ENCODE peak calls at places on chromosomes 13 and 19, in four cellular contexts. H, F, T and W are unnamed samples.

GRCh38 chr13:21060063-21060826 is 1.1 kb downstream of the LATS2 start:
- DNase-seq in H (no peak), F (peak), T (no peak), W (peak)

GRCh38 chr19:18852634-18853033 is 20.9 kb downstream of the UPF1 start:
- DNase-seq in H (no peak), F (no peak), T (no peak), W (no peak)

GRCh38 chr19:39470724-39471339 is 9.8 kb upstream of the TIMM50 start:
- DNase-seq in H (no peak), F (no peak), T (peak), W (no peak)

GRCh38 chr13:113862766-113863510 is 938 bp downstream of the GAS6 start:
- DNase-seq in H (no peak), F (peak), T (no peak), W (no peak)

GRCh38 chr19:6519289-6519688 is 11.5 kb upstream of the TNFSF9 start:
- DNase-seq in H (no peak), F (peak), T (peak), W (no peak)

GRCh38 chr13:80251403-80251802 is 89.5 kb downstream of the SPRY2 start:
- DNase-seq in H (no peak), F (peak), T (peak), W (no peak)

GRCh38 chr19:32674153-32674958 is 624 bp downstream of the ANKRD27 start:
- DNase-seq in H (no peak), F (no peak), T (no peak), W (no peak)

GRCh38 chr13:29810145-29810742 is 40.2 kb downstream of the UBL3 start:
- DNase-seq in H (no peak), F (peak), T (no peak), W (no peak)

GRCh38 chr13:51246005-51246404 is 23.8 kb downstream of the FAM124A start:
- DNase-seq in H (no peak), F (no peak), T (no peak), W (no peak)

GRCh38 chr19:38635483-38636399 is 11.7 kb upstream of the ACTN4 start:
- DNase-seq in H (no peak), F (no peak), T (no peak), W (no peak)

GRCh38 chr19:17325881-17326594 is 8.6 kb downstream of the ANO8 start:
- DNase-seq in H (no peak), F (no peak), T (no peak), W (no peak)

GRCh38 chr13:60230593-60230992 is 66.9 kb upstream of the DIAPH3 start:
- DNase-seq in H (no peak), F (peak), T (no peak), W (no peak)

GRCh38 chr13:72805663-72806341 is 23.9 kb downstream of the PIBF1 start:
- DNase-seq in H (no peak), F (no peak), T (no peak), W (no peak)

GRCh38 chr19:33064117-33064777 is 441 bp downstream of the RHPN2 start:
- DNase-seq in H (no peak), F (no peak), T (no peak), W (no peak)

GRCh38 chr19:2055871-2056809 is 5.1 kb upstream of the MKNK2 start:
- DNase-seq in H (no peak), F (peak), T (peak), W (no peak)

GRCh38 chr13:51158923-51159322 is 47.8 kb upstream of the C13orf42 start:
- DNase-seq in H (no peak), F (peak), T (no peak), W (no peak)

GRCh38 chr13:98877936-98878335 is 99.9 kb downstream of the DOCK9 start:
- DNase-seq in H (no peak), F (no peak), T (no peak), W (no peak)

GRCh38 chr19:1063909-1064660 is 2.9 kb upstream of the ARHGAP45 start:
- DNase-seq in H (no peak), F (no peak), T (no peak), W (no peak)

GRCh38 chr13:26007774-26008173 is 44.0 kb downstream of the SHISA2 start:
- DNase-seq in H (no peak), F (no peak), T (no peak), W (no peak)

GRCh38 chr13:38398810-38399493 is 49.3 kb downstream of the UFM1 start:
- DNase-seq in H (no peak), F (peak), T (peak), W (no peak)

GRCh38 chr13:26923824-26924605 is 163.4 kb upstream of the GPR12 start:
- DNase-seq in H (no peak), F (peak), T (no peak), W (no peak)

GRCh38 chr13:33577037-33577436 is 240.9 kb upstream of the RFC3 start:
- DNase-seq in H (no peak), F (peak), T (peak), W (no peak)

GRCh38 chr13:43196171-43196611 is 172.8 kb downstream of the DNAJC15 start:
- DNase-seq in H (no peak), F (peak), T (no peak), W (no peak)

GRCh38 chr13:112722433-112723250 is 32.8 kb downstream of the ATP11A start:
- DNase-seq in H (no peak), F (peak), T (peak), W (no peak)

GRCh38 chr19:51760811-51761356 is at the start of gene FPR2:
- DNase-seq in H (no peak), F (no peak), T (no peak), W (no peak)

GRCh38 chr19:9986787-9987281 is 23.5 kb downstream of the COL5A3 start:
- DNase-seq in H (no peak), F (peak), T (peak), W (no peak)

GRCh38 chr19:44764975-44765948 is 12.4 kb upstream of the CBLC start:
- DNase-seq in H (no peak), F (no peak), T (no peak), W (no peak)

GRCh38 chr19:43618921-43619261 is 538 bp downstream of the ZNF428 start:
- DNase-seq in H (no peak), F (no peak), T (no peak), W (peak)

GRCh38 chr13:20340759-20341161 is 108.6 kb upstream of the GJB6 start:
- DNase-seq in H (no peak), F (peak), T (no peak), W (no peak)

GRCh38 chr13:76668141-76668540 is 218.1 kb downstream of the KCTD12 start:
- DNase-seq in H (no peak), F (no peak), T (no peak), W (no peak)

GRCh38 chr19:19591133-19591825 is 27.2 kb downstream of the PBX4 start:
- DNase-seq in H (no peak), F (peak), T (peak), W (no peak)

GRCh38 chr19:18736415-18737336 is 53.2 kb downstream of the CRTC1 start:
- DNase-seq in H (no peak), F (no peak), T (no peak), W (no peak)

GRCh38 chr19:50333235-50333736 is 4.1 kb upstream of the KCNC3 start:
- DNase-seq in H (peak), F (peak), T (peak), W (peak)

GRCh38 chr13:102197193-102197592 is 204.7 kb downstream of the FGF14 start:
- DNase-seq in H (no peak), F (peak), T (no peak), W (no peak)
- TF ChIP-seq CTCF in H (no peak), F (peak), T (no peak), W (no peak)

GRCh38 chr19:42202290-42202867 is 15.1 kb downstream of the DEDD2 start:
- DNase-seq in H (no peak), F (no peak), T (no peak), W (no peak)

GRCh38 chr19:42203700-42204099 is 13.8 kb downstream of the DEDD2 start:
- DNase-seq in H (no peak), F (no peak), T (no peak), W (no peak)

GRCh38 chr19:42201489-42202289 is 15.8 kb downstream of the DEDD2 start:
- DNase-seq in H (no peak), F (no peak), T (no peak), W (no peak)

GRCh38 chr19:42206871-42207755 is 10.4 kb downstream of the DEDD2 start:
- DNase-seq in H (no peak), F (no peak), T (peak), W (no peak)

DNA sequence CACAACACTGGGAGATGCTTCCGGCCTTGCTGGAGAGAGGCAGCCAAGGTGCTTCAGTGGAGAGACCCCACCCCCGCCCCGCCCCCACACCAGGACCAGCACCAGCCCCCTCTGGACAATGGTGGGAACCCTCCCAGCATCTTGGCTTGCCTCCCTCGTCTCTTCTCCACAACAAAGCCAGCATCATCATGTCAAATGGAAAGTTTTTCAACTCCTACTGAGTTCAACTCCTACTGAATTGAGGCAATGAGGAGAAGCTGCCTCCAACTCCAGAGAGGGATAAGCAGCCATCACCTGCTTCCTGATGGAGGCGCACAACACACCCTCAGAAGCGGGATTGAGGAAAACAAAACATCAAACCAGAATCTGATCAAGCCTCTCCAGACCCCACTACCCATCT is 12.8 kb downstream of the DEDD2 start:
- DNase-seq in H (no peak), F (no peak), T (no peak), W (no peak)
- TF ChIP-seq CTCF in H (no peak), F (no peak), T (no peak), W (no peak)

GRCh38 chr13:101639711-101640110 is 187.2 kb downstream of the ITGBL1 start:
- DNase-seq in H (no peak), F (no peak), T (no peak), W (no peak)
- TF ChIP-seq CTCF in H (no peak), F (no peak), T (no peak), W (no peak)

DNA sequence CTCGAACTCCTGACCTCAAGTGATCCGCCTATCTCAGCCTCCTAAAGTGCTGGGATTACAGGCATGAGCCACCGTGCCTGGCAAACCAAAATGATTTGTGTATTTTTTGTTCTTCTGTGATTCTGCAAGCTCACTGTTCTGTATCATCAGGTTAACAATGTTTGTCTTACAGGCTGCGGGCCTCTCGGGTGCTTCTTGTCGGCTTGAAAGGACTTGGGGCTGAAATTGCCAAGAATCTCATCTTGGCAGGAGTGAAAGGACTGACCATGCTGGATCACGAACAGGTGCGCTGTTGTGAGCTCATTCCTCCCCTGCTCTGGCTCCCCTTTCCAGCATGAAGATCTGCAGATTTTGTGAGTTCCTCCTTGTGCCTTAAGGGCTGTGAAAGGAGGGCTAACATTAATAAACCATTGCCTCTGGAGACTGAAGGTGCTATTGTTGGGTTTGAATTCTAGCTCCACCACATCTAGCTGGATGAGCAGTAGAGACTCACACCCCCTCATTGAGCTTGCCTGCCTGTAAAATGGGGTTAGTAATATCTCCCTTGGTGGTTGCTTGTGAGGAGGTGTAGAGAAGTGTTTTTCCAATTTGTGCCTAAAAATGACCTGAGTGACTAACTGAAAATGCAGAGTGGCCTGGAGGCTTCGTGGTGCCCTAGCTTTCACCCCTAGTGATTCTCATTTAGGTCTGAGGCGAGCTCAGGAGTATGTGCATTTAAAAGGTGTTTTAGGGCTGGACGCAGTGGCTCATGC is 12.9 kb downstream of the SAE1 start:
- DNase-seq in H (no peak), F (no peak), T (no peak), W (no peak)
- TF ChIP-seq CTCF in H (no peak), F (no peak), T (no peak), W (no peak)

DNA sequence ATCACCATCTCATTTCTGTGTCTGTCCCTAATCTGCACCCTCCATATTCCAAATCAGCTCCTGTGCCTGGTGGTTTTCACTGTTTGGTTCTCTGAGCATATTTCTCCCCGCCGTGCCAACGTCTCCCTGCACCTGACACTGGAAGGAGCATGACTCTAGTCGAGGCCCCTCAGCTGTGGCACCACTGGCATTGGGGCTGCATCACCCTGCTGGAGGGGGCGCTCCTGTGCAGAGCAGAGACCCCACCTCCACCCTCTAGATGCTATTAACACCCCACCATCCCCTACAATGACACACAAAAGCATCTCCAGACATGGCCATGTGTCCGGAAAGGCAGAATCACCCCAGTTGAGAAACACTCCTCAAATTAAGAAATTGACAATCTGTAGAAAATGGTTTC is 20.8 kb downstream of the ZSCAN5C start:
- DNase-seq in H (no peak), F (no peak), T (no peak), W (no peak)
- TF ChIP-seq CTCF in H (no peak), F (no peak), T (no peak), W (no peak)

DNA sequence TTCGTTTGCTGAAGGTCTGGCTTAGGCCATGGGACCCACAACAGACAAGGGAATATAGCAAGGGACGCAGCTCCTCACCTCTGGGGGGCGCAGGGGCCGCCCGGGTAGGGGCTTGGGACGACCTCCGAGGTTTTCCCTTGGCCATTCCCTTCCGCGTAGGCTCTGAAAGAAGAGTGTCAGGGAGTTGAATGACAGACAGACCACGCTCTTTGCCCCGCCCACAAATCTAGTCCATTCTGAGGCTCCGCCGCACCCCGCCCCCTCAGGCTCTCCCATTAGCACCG is 11.4 kb upstream of the ZNF414 start:
- DNase-seq in H (no peak), F (no peak), T (no peak), W (no peak)
- TF ChIP-seq CTCF in H (no peak), F (no peak), T (peak), W (peak)

GRCh38 chr19:58021541-58022282 is 12.1 kb upstream of the ZSCAN1 start:
- DNase-seq in H (no peak), F (peak), T (no peak), W (peak)
- TF ChIP-seq CTCF in H (no peak), F (peak), T (peak), W (peak)

GRCh38 chr13:86174632-86175031 is 375.4 kb upstream of the SLITRK6 start:
- DNase-seq in H (no peak), F (no peak), T (no peak), W (no peak)
- TF ChIP-seq CTCF in H (no peak), F (no peak), T (no peak), W (no peak)

GRCh38 chr19:11020982-11021759 is 60.3 kb downstream of the SMARCA4 start:
- DNase-seq in H (no peak), F (no peak), T (no peak), W (no peak)
- TF ChIP-seq CTCF in H (no peak), F (no peak), T (no peak), W (no peak)

GRCh38 chr19:12833418-12833746 is 997 bp downstream of the RTBDN start:
- DNase-seq in H (no peak), F (no peak), T (no peak), W (no peak)

GRCh38 chr19:12834418-12834943 is at the start of gene RTBDN:
- DNase-seq in H (no peak), F (no peak), T (no peak), W (no peak)

GRCh38 chr19:12834976-12835757 is 788 bp upstream of the RTBDN start:
- DNase-seq in H (no peak), F (peak), T (no peak), W (peak)

GRCh38 chr19:12836529-12836863 is 1.8 kb upstream of the MAST1 start:
- DNase-seq in H (no peak), F (no peak), T (no peak), W (no peak)

DNA sequence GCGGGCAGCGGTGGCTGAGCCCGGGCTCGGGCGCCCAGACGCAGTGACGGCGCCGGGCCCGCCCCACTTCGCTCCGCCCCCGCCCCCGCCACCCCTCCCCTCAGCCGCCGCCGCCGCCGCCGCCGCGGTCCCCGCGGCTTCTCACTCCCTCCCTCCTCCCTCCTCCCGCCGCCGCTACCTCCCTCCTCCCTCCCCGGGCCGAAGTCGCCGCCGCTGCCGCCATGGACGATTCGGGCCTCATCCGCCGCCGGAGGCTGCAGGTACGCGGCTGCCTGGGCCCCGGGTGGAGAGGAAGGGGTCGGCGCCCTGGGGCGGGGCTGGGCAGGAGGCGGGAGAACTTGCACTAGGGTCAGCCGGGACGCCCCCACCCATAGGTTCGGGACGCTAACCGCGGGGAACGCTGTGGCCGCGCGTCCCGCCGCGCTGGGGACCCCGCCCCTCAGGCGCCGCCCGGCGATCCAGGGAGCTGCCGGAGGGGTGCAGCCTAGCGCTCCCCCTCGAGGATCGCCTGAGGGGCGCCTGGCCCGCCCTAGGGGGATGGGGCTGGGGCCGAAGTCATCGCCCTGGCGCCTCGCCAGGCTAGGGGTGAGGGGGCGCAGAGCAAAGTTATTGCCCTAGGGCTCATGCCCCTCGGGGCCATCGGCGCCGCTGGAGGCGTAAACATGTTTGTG is 497 bp downstream of the RTBDN start:
- DNase-seq in H (no peak), F (peak), T (no peak), W (peak)
- TF ChIP-seq CTCF in H (no peak), F (no peak), T (no peak), W (no peak)